ENCODE peak calls at places on chromosomes 3 and 15, in six cellular contexts. U, T, P, W, I and S are unnamed samples.

GRCh38 chr3:15269091-15269989 is 63.0 kb downstream of the SH3BP5 start:
- DNase-seq in U (peak; percentile 91), T (peak; percentile 46), P (peak; percentile 95), W (peak; percentile 89), I (peak; percentile 94), S (peak; percentile 75)

GRCh38 chr3:140913728-140914127 is 27.9 kb upstream of the SLC25A36 start:
- DNase-seq in U (no peak), T (no peak), P (no peak), W (no peak), I (no peak), S (no peak)

GRCh38 chr15:80461370-80462060 is 57.3 kb downstream of the ARNT2 start:
- DNase-seq in U (no peak), T (no peak), P (no peak), W (no peak), I (no peak), S (no peak)

GRCh38 chr3:193971268-193971751 is 164.6 kb upstream of the HES1 start:
- DNase-seq in U (peak; percentile 72), T (no peak), P (peak; percentile 62), W (peak; percentile 58), I (peak; percentile 52), S (no peak)

GRCh38 chr3:190340071-190340470 is 17.8 kb upstream of the CLDN1 start:
- DNase-seq in U (no peak), T (no peak), P (no peak), W (no peak), I (no peak), S (no peak)

GRCh38 chr3:21174461-21174860 is 576.5 kb downstream of the ZNF385D start:
- DNase-seq in U (no peak), T (no peak), P (peak; percentile 77), W (no peak), I (no peak), S (no peak)

GRCh38 chr15:25725758-25726157 is 137.4 kb downstream of the ATP10A start:
- DNase-seq in U (no peak), T (no peak), P (no peak), W (no peak), I (no peak), S (no peak)

GRCh38 chr3:139608924-139609323 is 68.8 kb downstream of the NMNAT3 start:
- DNase-seq in U (no peak), T (no peak), P (no peak), W (no peak), I (no peak), S (no peak)

GRCh38 chr3:184757010-184757651 is 45.3 kb upstream of the MAGEF1 start:
- DNase-seq in U (no peak), T (no peak), P (no peak), W (no peak), I (no peak), S (no peak)

GRCh38 chr15:63439536-63440264 is 58.1 kb upstream of the CA12 start:
- DNase-seq in U (no peak), T (no peak), P (no peak), W (no peak), I (no peak), S (peak; percentile 21)

GRCh38 chr15:75644376-75644775 is 3.3 kb upstream of the SNX33 start:
- DNase-seq in U (no peak), T (no peak), P (no peak), W (no peak), I (no peak), S (no peak)

GRCh38 chr15:91199511-91199910 is 99.5 kb downstream of the SV2B start:
- DNase-seq in U (no peak), T (no peak), P (no peak), W (no peak), I (no peak), S (no peak)

GRCh38 chr3:62602987-62603386 is 229.6 kb upstream of the FEZF2 start:
- DNase-seq in U (no peak), T (no peak), P (no peak), W (no peak), I (no peak), S (no peak)

GRCh38 chr15:94174399-94174802 is 57.0 kb upstream of the MCTP2 start:
- DNase-seq in U (no peak), T (no peak), P (no peak), W (no peak), I (no peak), S (peak; percentile 23)

GRCh38 chr15:64776402-64776786 is 1.0 kb upstream of the RBPMS2 start:
- DNase-seq in U (no peak), T (no peak), P (no peak), W (no peak), I (no peak), S (no peak)

GRCh38 chr3:65979152-65979551 is 59.6 kb downstream of the MAGI1 start:
- DNase-seq in U (no peak), T (no peak), P (no peak), W (no peak), I (no peak), S (no peak)

GRCh38 chr3:8739757-8740508 is 6.3 kb downstream of the CAV3 start:
- DNase-seq in U (peak; percentile 95), T (no peak), P (no peak), W (no peak), I (peak; percentile 12), S (peak; percentile 91)

GRCh38 chr3:195164573-195165263 is 106.2 kb downstream of the XXYLT1 start:
- DNase-seq in U (no peak), T (no peak), P (no peak), W (no peak), I (no peak), S (no peak)

GRCh38 chr15:74964794-74965193 is 8.2 kb upstream of the RPP25 start:
- DNase-seq in U (no peak), T (no peak), P (no peak), W (no peak), I (no peak), S (no peak)

DNA sequence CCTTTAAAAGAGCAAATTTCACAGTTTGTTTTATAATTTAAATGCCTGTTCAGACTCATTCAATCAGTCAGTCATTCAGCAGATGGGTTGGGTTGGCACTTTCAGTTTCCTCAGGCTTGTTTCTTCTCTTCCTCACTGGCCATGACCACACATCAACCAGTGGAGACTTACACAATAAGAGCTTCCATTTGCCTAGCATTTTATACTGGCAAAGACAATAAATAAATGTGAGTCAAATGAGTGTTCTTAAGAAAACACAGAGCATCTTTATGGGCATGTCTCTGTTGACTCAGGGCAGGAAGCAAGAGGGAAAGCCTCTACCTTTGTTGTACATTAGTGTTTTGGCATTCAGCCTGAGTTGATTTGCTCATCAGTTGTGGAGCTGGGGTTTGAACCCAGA is 122.6 kb downstream of the EPHB1 start:
- DNase-seq in U (no peak), T (no peak), P (no peak), W (no peak), I (no peak), S (no peak)
- TF ChIP-seq CTCF in U (no peak), T (no peak), P (no peak), W (no peak), I (no peak), S (no peak)

GRCh38 chr3:16846373-16847078 is 38.2 kb upstream of the PLCL2 start:
- DNase-seq in U (no peak), T (peak; percentile 32), P (no peak), W (peak; percentile 44), I (no peak), S (no peak)

GRCh38 chr3:16848007-16848406 is 36.7 kb upstream of the PLCL2 start:
- DNase-seq in U (no peak), T (no peak), P (no peak), W (no peak), I (peak; percentile 33), S (no peak)

GRCh38 chr3:16849240-16849639 is 35.5 kb upstream of the PLCL2 start:
- DNase-seq in U (no peak), T (peak; percentile 34), P (no peak), W (peak; percentile 67), I (peak; percentile 83), S (no peak)

GRCh38 chr3:16844771-16845170 is 40.0 kb upstream of the PLCL2 start:
- DNase-seq in U (no peak), T (no peak), P (no peak), W (no peak), I (no peak), S (no peak)

GRCh38 chr3:16849795-16850194 is 35.0 kb upstream of the PLCL2 start:
- DNase-seq in U (no peak), T (no peak), P (no peak), W (no peak), I (no peak), S (no peak)
- H3K4me3 ChIP-seq in U (no peak overlapping the region), T (no peak overlapping the region), P (no peak overlapping the region), W (no peak overlapping the region), I (no peak overlapping the region), S (no peak overlapping the region)

DNA sequence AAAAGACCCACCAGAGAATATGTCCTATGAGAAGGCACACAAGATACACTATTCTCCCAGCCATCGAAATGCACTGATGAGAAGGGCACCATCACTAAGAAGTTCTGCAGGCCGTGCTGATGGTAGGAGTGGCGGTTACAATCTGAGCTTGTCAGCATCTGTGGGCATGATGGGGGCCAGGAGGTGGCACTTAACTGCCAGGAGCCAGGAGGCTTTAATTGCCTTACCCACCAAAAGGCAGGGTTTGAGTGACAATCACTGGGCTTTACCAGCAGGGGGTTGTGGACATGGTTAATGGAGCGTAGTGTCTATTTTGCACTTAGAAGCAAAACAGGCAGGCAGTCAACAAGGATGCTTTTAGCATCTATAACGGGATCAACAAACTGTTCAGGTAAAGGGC is 16.0 kb upstream of the SQOR start:
- DNase-seq in U (no peak), T (no peak), P (no peak), W (no peak), I (peak; percentile 40), S (no peak)
- TF ChIP-seq CTCF in U (no peak), T (no peak), P (no peak), W (no peak), I (peak; percentile 14), S (peak; percentile 19)

GRCh38 chr3:188351648-188352047 is 197.7 kb downstream of the LPP start:
- DNase-seq in U (no peak), T (no peak), P (no peak), W (no peak), I (no peak), S (no peak)

GRCh38 chr3:188353409-188353808 is 199.5 kb downstream of the LPP start:
- DNase-seq in U (no peak), T (no peak), P (no peak), W (no peak), I (no peak), S (no peak)

GRCh38 chr3:188350956-188351355 is 197.0 kb downstream of the LPP start:
- DNase-seq in U (no peak), T (no peak), P (peak; percentile 51), W (no peak), I (no peak), S (no peak)

GRCh38 chr3:188349963-188350332 is 196.0 kb downstream of the LPP start:
- DNase-seq in U (no peak), T (no peak), P (no peak), W (no peak), I (no peak), S (no peak)

DNA sequence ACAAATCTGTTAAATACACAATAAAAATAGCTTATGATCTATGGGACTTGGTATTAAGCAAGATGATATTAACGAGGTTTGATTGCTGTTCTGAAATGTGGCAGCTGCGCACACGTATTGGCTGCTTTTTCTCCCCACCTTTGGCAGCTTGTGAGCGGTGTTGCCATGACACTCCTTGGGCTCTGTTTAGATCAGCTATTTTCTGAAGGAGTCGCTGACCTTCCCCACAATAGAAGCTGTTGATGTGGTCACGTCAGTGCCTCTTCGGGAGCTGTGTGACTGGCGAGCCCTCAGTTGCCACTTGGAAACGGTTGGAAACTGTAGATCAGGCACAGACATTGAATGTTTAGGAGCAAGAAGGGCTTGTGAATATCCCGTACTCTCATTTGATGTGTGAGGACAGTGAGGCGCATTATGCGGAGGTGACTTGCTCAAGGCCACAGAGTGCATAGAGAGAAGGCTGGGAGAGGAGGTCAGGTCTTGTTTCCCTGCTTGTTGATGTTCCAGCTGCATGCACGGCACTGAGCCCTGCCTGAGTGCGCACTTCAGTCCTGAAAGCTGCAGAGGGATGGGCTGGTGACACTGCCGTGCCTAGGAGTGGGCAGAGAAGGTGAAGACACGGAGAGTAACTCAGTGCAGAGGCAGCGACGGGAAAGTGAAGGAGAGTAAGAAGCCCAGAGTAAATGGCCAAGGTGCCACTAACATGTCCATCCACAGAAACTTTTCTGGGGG is 198.4 kb downstream of the LPP start:
- DNase-seq in U (no peak), T (no peak), P (no peak), W (no peak), I (no peak), S (no peak)
- H3K4me3 ChIP-seq in U (no peak overlapping the region), T (no peak overlapping the region), P (no peak overlapping the region), W (no peak overlapping the region), I (no peak overlapping the region), S (no peak overlapping the region)